ENCODE peak calls at places on chromosomes 5 and 9, in five cellular contexts. R is ovary, U is neural progenitor cell, J is tibial artery, H is fibroblast of lung. F is an unnamed sample. For H3K36me3, the result is how much of the 10 kb centered on the place peaks cover.

GRCh38 chr9:128420651-128421473 is at the start of gene CERCAM:
- DNase-seq in H (no peak), R (peak), U (peak), J (peak), F (peak)

GRCh38 chr9:36584626-36585460 is 12.1 kb downstream of the MELK start:
- DNase-seq in H (no peak), J (no peak), R (no peak), U (no peak), F (no peak)

GRCh38 chr5:107533946-107534876 is 136.5 kb downstream of the EFNA5 start:
- DNase-seq in H (no peak), J (no peak), U (no peak), R (no peak), F (no peak)

GRCh38 chr5:132369471-132370240 is at the start of gene SLC22A5:
- DNase-seq in H (peak), R (peak), J (peak), U (peak), F (peak)

GRCh38 chr9:104805441-104805840 is 41.5 kb downstream of the NIPSNAP3B start:
- DNase-seq in R (no peak), H (no peak), J (no peak), U (no peak), F (no peak)

GRCh38 chr9:81543695-81544094 is 145.7 kb downstream of the TLE1 start:
- DNase-seq in H (no peak), U (no peak), J (no peak), R (no peak), F (no peak)

GRCh38 chr9:122875523-122875922 is 29.6 kb downstream of the RC3H2 start:
- DNase-seq in U (no peak), R (no peak), H (no peak), J (no peak), F (no peak)

GRCh38 chr5:132434813-132435286 is 55.7 kb downstream of the IRF1 start:
- DNase-seq in R (no peak), H (no peak), U (no peak), J (no peak), F (no peak)

GRCh38 chr9:82600536-82601271 is 462.2 kb downstream of the RASEF start:
- DNase-seq in U (peak), H (no peak), R (no peak), J (no peak), F (peak)

GRCh38 chr9:128103589-128103962 is 24.0 kb downstream of the PTGES2 start:
- DNase-seq in R (peak), U (no peak), H (no peak), J (no peak), F (no peak)

GRCh38 chr9:134459573-134459972 is 133.3 kb downstream of the RXRA start:
- DNase-seq in H (no peak), J (no peak), U (no peak), R (no peak), F (no peak)

GRCh38 chr5:10276691-10277090 is 26.6 kb downstream of the CCT5 start:
- DNase-seq in J (no peak), U (no peak), R (no peak), H (no peak), F (no peak)

GRCh38 chr9:5486988-5487387 is 23.3 kb upstream of the PDCD1LG2 start:
- DNase-seq in U (no peak), J (no peak), H (no peak), R (no peak), F (no peak)

GRCh38 chr9:128992995-128993394 is 35.1 kb downstream of the SH3GLB2 start:
- DNase-seq in U (peak), J (no peak), R (no peak), H (peak), F (no peak)

GRCh38 chr5:761206-761771 is 23.2 kb downstream of the ZDHHC11B start:
- DNase-seq in J (no peak), U (no peak), H (no peak), R (peak), F (no peak)

GRCh38 chr5:173802670-173803165 is 85.4 kb upstream of the CPEB4 start:
- DNase-seq in U (no peak), J (peak), R (no peak), H (peak), F (no peak)

GRCh38 chr5:112183103-112183634 is 235.9 kb downstream of the EPB41L4A start:
- DNase-seq in J (no peak), H (no peak), U (peak), R (no peak), F (no peak)

GRCh38 chr5:41305056-41305455 is 91.7 kb upstream of the C6 start:
- DNase-seq in H (no peak), J (no peak), R (no peak), U (no peak), F (no peak)

GRCh38 chr9:98708103-98708932 is 417 bp downstream of the GABBR2 start:
- DNase-seq in J (no peak), U (no peak), R (no peak), H (no peak), F (no peak)

GRCh38 chr5:56910123-56910951 is 941 bp downstream of the SETD9 start:
- DNase-seq in J (peak), R (peak), H (peak), U (peak), F (no peak)

GRCh38 chr9:130110166-130110565 is 56.5 kb downstream of the GPR107 start:
- DNase-seq in H (no peak), J (no peak), R (no peak), U (no peak), F (no peak)

GRCh38 chr5:179142434-179143198 is 82.4 kb downstream of the ZNF354C start:
- DNase-seq in R (no peak), U (no peak), J (no peak), H (peak), F (no peak)

GRCh38 chr5:129120158-129120581 is 25.6 kb downstream of the ISOC1 start:
- DNase-seq in U (no peak), H (no peak), J (no peak), R (no peak), F (no peak)

GRCh38 chr9:31040565-31040964 is 1343.9 kb upstream of the ACO1 start:
- DNase-seq in H (no peak), R (no peak), J (no peak), U (no peak), F (no peak)

GRCh38 chr5:180868960-180869359 is 7.9 kb upstream of the ZFP62 start:
- DNase-seq in J (peak), U (peak), R (peak), H (peak), F (peak)

GRCh38 chr9:91346644-91347043 is 15.1 kb downstream of the AUH start:
- DNase-seq in H (no peak), U (no peak), R (no peak), J (no peak), F (no peak)

GRCh38 chr9:94859891-94860290 is 133.4 kb downstream of the AOPEP start:
- DNase-seq in J (no peak), H (no peak), U (no peak), R (no peak), F (no peak)

GRCh38 chr5:170619869-170620268 is 116.0 kb downstream of the KCNIP1 start:
- DNase-seq in U (no peak), H (no peak), J (no peak), R (no peak), F (no peak)

GRCh38 chr5:124700930-124701458 is 45.4 kb downstream of the ZNF608 start:
- DNase-seq in H (no peak), J (no peak), U (peak), R (no peak), F (no peak)

GRCh38 chr5:143119301-143119769 is 284.2 kb downstream of the NR3C1 start:
- DNase-seq in H (no peak), J (no peak), R (no peak), U (no peak), F (no peak)

GRCh38 chr5:61275841-61276240 is 56.2 kb upstream of the ZSWIM6 start:
- DNase-seq in H (peak), R (no peak), J (peak), U (no peak), F (no peak)

GRCh38 chr5:151021771-151022170 is 1.4 kb downstream of the GPX3 start:
- DNase-seq in H (no peak), U (no peak), R (no peak), J (no peak), F (no peak)

GRCh38 chr5:151019331-151019730 is 1.1 kb upstream of the GPX3 start:
- DNase-seq in R (no peak), U (no peak), H (no peak), J (peak), F (no peak)

GRCh38 chr5:151018846-151019245 is 1.5 kb upstream of the GPX3 start:
- DNase-seq in R (no peak), J (no peak), H (no peak), U (no peak), F (no peak)

GRCh38 chr5:151022511-151023018 is 2.2 kb downstream of the GPX3 start:
- DNase-seq in R (no peak), H (no peak), J (peak), U (no peak), F (no peak)

GRCh38 chr5:151020304-151021031 is at the start of gene GPX3:
- DNase-seq in R (peak), J (peak), U (peak), H (peak), F (peak)
- H3K4me3 ChIP-seq in R (peak), J (peak), U (peak), H (peak), F (peak)

DNA sequence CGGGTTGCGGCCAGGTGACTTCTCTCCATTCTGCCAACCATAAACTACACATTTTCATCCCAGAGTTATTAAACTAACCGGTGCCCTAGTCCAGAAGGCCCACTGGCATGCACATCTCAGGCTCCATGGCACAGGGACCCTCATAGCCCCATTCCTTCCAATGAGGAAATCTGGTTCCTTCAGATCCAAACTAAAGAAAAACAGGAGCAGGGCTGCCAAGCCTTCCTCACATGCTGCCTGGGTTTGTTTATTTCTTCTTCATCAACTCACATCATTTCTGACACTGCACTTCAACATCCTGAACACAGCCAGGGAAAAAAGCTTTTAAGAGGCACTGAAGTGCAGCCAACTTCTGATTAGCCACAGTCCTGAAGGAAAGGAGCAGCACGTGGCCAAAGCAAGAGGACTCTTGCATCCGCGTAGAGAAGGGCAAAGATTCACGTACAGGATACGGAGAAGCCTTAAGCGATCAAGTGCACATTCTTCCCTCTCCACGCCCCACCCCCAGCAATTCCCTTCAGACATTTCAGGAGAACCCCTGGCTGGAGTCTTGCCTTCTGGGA is 22.5 kb downstream of the LHFPL2 start:
- DNase-seq in U (no peak), J (peak), H (peak), R (no peak), F (no peak)
- H3K36me3 ChIP-seq in U (under half), J (under half), H (under half), R (under half), F (under half)

GRCh38 chr5:154571325-154572035 is 93.5 kb upstream of the HAND1 start:
- DNase-seq in U (no peak), H (no peak), R (no peak), J (no peak), F (no peak)
- H3K27ac ChIP-seq in U (no peak), H (no peak), R (no peak), J (no peak), F (no peak)

GRCh38 chr5:78667461-78668103 is 19.0 kb upstream of the LHFPL2 start:
- DNase-seq in U (no peak), H (no peak), J (no peak), R (no peak), F (no peak)
- H3K4me3 ChIP-seq in U (no peak), H (no peak), J (no peak), R (no peak), F (no peak)

F was measured in uterus.